ENCODE peak calls at places on chromosome 13, in six cellular contexts. One of them, this sample, is unnamed.

GRCh38 chr13:99056381-99057014 is 78.6 kb upstream of the DOCK9 start:
- DNase-seq in anterior cingulate cortex: no peak
- DNase-seq in natural killer cell: no peak
- DNase-seq in midbrain: no peak
- DNase-seq in fibroblast of gingiva: no peak
- DNase-seq in cardiac fibroblast: peak; percentile 63
- DNase-seq in this sample: peak; percentile 4

GRCh38 chr13:78254113-78254512 is 335.5 kb upstream of the EDNRB start:
- DNase-seq in anterior cingulate cortex: no peak
- DNase-seq in natural killer cell: no peak
- DNase-seq in midbrain: no peak
- DNase-seq in fibroblast of gingiva: no peak
- DNase-seq in cardiac fibroblast: no peak
- DNase-seq in this sample: no peak

GRCh38 chr13:44576396-44577235 is 486 bp upstream of the TSC22D1 start:
- DNase-seq in anterior cingulate cortex: no peak
- DNase-seq in natural killer cell: no peak
- DNase-seq in midbrain: no peak
- DNase-seq in fibroblast of gingiva: no peak
- DNase-seq in cardiac fibroblast: no peak
- DNase-seq in this sample: no peak

GRCh38 chr13:45718063-45718462 is 15.9 kb downstream of the CBY2 start:
- DNase-seq in anterior cingulate cortex: no peak
- DNase-seq in natural killer cell: no peak
- DNase-seq in midbrain: no peak
- DNase-seq in fibroblast of gingiva: no peak
- DNase-seq in cardiac fibroblast: peak; percentile 32
- DNase-seq in this sample: peak; percentile 20

GRCh38 chr13:32669030-32669646 is 82.9 kb downstream of the PDS5B start:
- DNase-seq in anterior cingulate cortex: no peak
- DNase-seq in natural killer cell: no peak
- DNase-seq in midbrain: peak; percentile 8
- DNase-seq in fibroblast of gingiva: peak; percentile 45
- DNase-seq in cardiac fibroblast: peak; percentile 73
- DNase-seq in this sample: peak; percentile 56

GRCh38 chr13:39038569-39038898 is 278 bp downstream of the NHLRC3 start:
- DNase-seq in anterior cingulate cortex: no peak
- DNase-seq in natural killer cell: peak; percentile 52
- DNase-seq in midbrain: no peak
- DNase-seq in fibroblast of gingiva: no peak
- DNase-seq in cardiac fibroblast: peak; percentile 37
- DNase-seq in this sample: no peak

GRCh38 chr13:90197722-90198121 is 1149.8 kb upstream of the MIR17HG start:
- DNase-seq in anterior cingulate cortex: no peak
- DNase-seq in natural killer cell: no peak
- DNase-seq in midbrain: no peak
- DNase-seq in fibroblast of gingiva: no peak
- DNase-seq in cardiac fibroblast: peak; percentile 3
- DNase-seq in this sample: peak; percentile 17

GRCh38 chr13:87553142-87553541 is 118.0 kb upstream of the SLITRK5 start:
- DNase-seq in anterior cingulate cortex: no peak
- DNase-seq in natural killer cell: no peak
- DNase-seq in midbrain: no peak
- DNase-seq in fibroblast of gingiva: no peak
- DNase-seq in cardiac fibroblast: no peak
- DNase-seq in this sample: no peak

GRCh38 chr13:26663801-26664200 is 96.8 kb downstream of the GPR12 start:
- DNase-seq in anterior cingulate cortex: no peak
- DNase-seq in natural killer cell: no peak
- DNase-seq in midbrain: no peak
- DNase-seq in fibroblast of gingiva: no peak
- DNase-seq in cardiac fibroblast: no peak
- DNase-seq in this sample: no peak

GRCh38 chr13:99941086-99941485 is 30.5 kb downstream of the ZIC5 start:
- DNase-seq in anterior cingulate cortex: no peak
- DNase-seq in natural killer cell: no peak
- DNase-seq in midbrain: no peak
- DNase-seq in fibroblast of gingiva: no peak
- DNase-seq in cardiac fibroblast: no peak
- DNase-seq in this sample: no peak

GRCh38 chr13:64538711-64539110 is 2691.4 kb downstream of the PCDH9 start:
- DNase-seq in anterior cingulate cortex: no peak
- DNase-seq in natural killer cell: no peak
- DNase-seq in midbrain: no peak
- DNase-seq in fibroblast of gingiva: no peak
- DNase-seq in cardiac fibroblast: peak; percentile 30
- DNase-seq in this sample: no peak

GRCh38 chr13:104796581-104796980 is 1730.4 kb upstream of the SLC10A2 start:
- DNase-seq in anterior cingulate cortex: no peak
- DNase-seq in natural killer cell: no peak
- DNase-seq in midbrain: no peak
- DNase-seq in fibroblast of gingiva: no peak
- DNase-seq in cardiac fibroblast: peak; percentile 8
- DNase-seq in this sample: no peak

GRCh38 chr13:50707533-50708096 is 135.9 kb downstream of the DLEU7 start:
- DNase-seq in anterior cingulate cortex: no peak
- DNase-seq in natural killer cell: no peak
- DNase-seq in midbrain: no peak
- DNase-seq in fibroblast of gingiva: no peak
- DNase-seq in cardiac fibroblast: no peak
- DNase-seq in this sample: no peak

This sample was measured in HCEC 1CT.